ENCODE peak calls at places on chromosomes 7 and 10, in ten cellular contexts. L, S, I, Z, E, P, K, N, H and X are unnamed samples.

GRCh38 chr10:84159076-84159475 is 14.5 kb upstream of the GPR15LG start:
- DNase-seq in K (peak; percentile 34), Z (no peak), E (no peak), I (no peak), N (no peak), P (no peak), L (no peak), H (no peak), S (no peak), X (no peak)

GRCh38 chr10:50528206-50528605 is 95.5 kb downstream of the SGMS1 start:
- DNase-seq in Z (no peak), L (no peak), S (no peak), I (no peak), N (no peak), K (no peak), H (no peak), E (no peak), P (no peak), X (no peak)

GRCh38 chr10:43778571-43778970 is 129.9 kb upstream of the ZNF32 start:
- DNase-seq in H (no peak), P (no peak), E (no peak), L (no peak), Z (no peak), K (no peak), I (no peak), S (no peak), N (no peak), X (no peak)

GRCh38 chr7:67791918-67792317 is 795.3 kb downstream of the TYW1 start:
- DNase-seq in L (no peak), N (no peak), K (no peak), P (no peak), Z (no peak), E (no peak), I (no peak), H (no peak), S (no peak), X (no peak)

GRCh38 chr7:20438665-20439376 is 108.1 kb downstream of the ITGB8 start:
- DNase-seq in H (no peak), L (no peak), P (no peak), S (no peak), Z (no peak), I (no peak), E (no peak), N (no peak), K (no peak), X (no peak)

GRCh38 chr7:149727541-149728476 is 45.6 kb downstream of the ZNF467 start:
- DNase-seq in L (no peak), K (no peak), I (no peak), P (no peak), Z (no peak), E (no peak), S (no peak), N (no peak), H (no peak), X (no peak)

GRCh38 chr7:132901241-132901640 is 180.6 kb downstream of the CHCHD3 start:
- DNase-seq in S (no peak), K (no peak), H (no peak), N (no peak), L (no peak), Z (no peak), E (no peak), P (no peak), I (no peak), X (no peak)

GRCh38 chr10:33137356-33138007 is 179.5 kb upstream of the ITGB1 start:
- DNase-seq in N (no peak), L (no peak), H (no peak), S (peak; percentile 68), Z (no peak), K (no peak), E (no peak), I (no peak), P (no peak), X (no peak)

GRCh38 chr10:107952649-107953589 is 788.4 kb upstream of the SORCS1 start:
- DNase-seq in Z (peak; percentile 11), E (no peak), L (peak; percentile 12), I (no peak), H (no peak), S (no peak), K (no peak), P (no peak), N (no peak), X (no peak)

GRCh38 chr10:69703766-69704191 is 73.7 kb downstream of the FAM241B start:
- DNase-seq in I (no peak), P (no peak), K (no peak), L (no peak), S (peak; percentile 93), E (no peak), H (no peak), N (no peak), Z (no peak), X (no peak)

GRCh38 chr10:84329986-84330651 is 1.7 kb downstream of the CCSER2 start:
- DNase-seq in Z (no peak), K (no peak), L (no peak), P (peak; percentile 78), H (no peak), E (peak; percentile 61), N (peak; percentile 46), S (no peak), I (no peak), X (no peak)

GRCh38 chr7:140230517-140230861 is 53.7 kb upstream of the KDM7A start:
- DNase-seq in I (peak; percentile 71), N (peak; percentile 77), P (peak; percentile 81), S (no peak), Z (no peak), E (peak; percentile 72), H (no peak), L (no peak), K (peak; percentile 75), X (no peak)

GRCh38 chr10:4260483-4260882 is 475.5 kb upstream of the KLF6 start:
- DNase-seq in L (no peak), P (no peak), E (no peak), Z (no peak), S (peak; percentile 59), H (no peak), I (no peak), K (no peak), N (no peak), X (no peak)

GRCh38 chr10:82497451-82497850 is 622.5 kb downstream of the NRG3 start:
- DNase-seq in K (no peak), S (peak; percentile 45), L (no peak), E (no peak), I (no peak), N (no peak), H (no peak), Z (no peak), P (no peak), X (no peak)

GRCh38 chr10:20396168-20396567 is 500.9 kb downstream of the NEBL start:
- DNase-seq in H (no peak), P (no peak), L (no peak), N (no peak), S (no peak), E (no peak), Z (no peak), K (no peak), I (no peak), X (no peak)

GRCh38 chr7:134710854-134711624 is 64.4 kb downstream of the BPGM start:
- DNase-seq in K (no peak), I (no peak), Z (peak; percentile 22), S (peak; percentile 73), P (peak; percentile 60), N (peak; percentile 49), E (peak; percentile 72), L (no peak), H (no peak), X (no peak)

GRCh38 chr10:3805791-3806381 is 20.9 kb upstream of the KLF6 start:
- DNase-seq in N (peak; percentile 50), K (peak; percentile 61), P (peak; percentile 44), Z (no peak), L (no peak), E (peak; percentile 42), I (peak; percentile 91), S (peak; percentile 88), H (no peak), X (peak; percentile 63)

GRCh38 chr10:127948791-127949190 is 41.9 kb downstream of the PTPRE start:
- DNase-seq in L (no peak), N (no peak), Z (no peak), K (no peak), S (no peak), E (no peak), I (no peak), P (no peak), H (no peak), X (no peak)

GRCh38 chr10:2772791-2773644 is 294.3 kb upstream of the PFKP start:
- DNase-seq in S (no peak), I (no peak), P (no peak), N (no peak), L (no peak), E (no peak), Z (no peak), H (no peak), K (no peak), X (no peak)

GRCh38 chr7:42914726-42915045 is 2.8 kb upstream of the C7orf25 start:
- DNase-seq in P (no peak), I (no peak), K (no peak), L (no peak), H (no peak), N (no peak), S (no peak), Z (no peak), E (no peak), X (no peak)
- H3K36me3 ChIP-seq in P (peaks cover 19% of the 10 kb centered on the region), I (peaks cover 48% of the 10 kb centered on the region), K (peaks cover 28% of the 10 kb centered on the region), L (peaks cover 20% of the 10 kb centered on the region), H (peaks cover 29% of the 10 kb centered on the region), N (peaks cover 35% of the 10 kb centered on the region), S (peaks cover 3% of the 10 kb centered on the region), Z (peaks cover 64% of the 10 kb centered on the region), E (peaks cover 4% of the 10 kb centered on the region), X (peaks cover 51% of the 10 kb centered on the region)

GRCh38 chr7:158052381-158053095 is 535.1 kb downstream of the PTPRN2 start:
- DNase-seq in N (no peak), H (no peak), S (no peak), K (no peak), L (no peak), I (no peak), P (no peak), Z (no peak), E (no peak), X (no peak)
- H3K36me3 ChIP-seq in N (no peaks in the 10 kb centered on the region), H (no peaks in the 10 kb centered on the region), S (no peaks in the 10 kb centered on the region), K (no peaks in the 10 kb centered on the region), L (no peaks in the 10 kb centered on the region), I (no peaks in the 10 kb centered on the region), P (no peaks in the 10 kb centered on the region), Z (no peaks in the 10 kb centered on the region), E (no peaks in the 10 kb centered on the region), X (no peaks in the 10 kb centered on the region)

DNA sequence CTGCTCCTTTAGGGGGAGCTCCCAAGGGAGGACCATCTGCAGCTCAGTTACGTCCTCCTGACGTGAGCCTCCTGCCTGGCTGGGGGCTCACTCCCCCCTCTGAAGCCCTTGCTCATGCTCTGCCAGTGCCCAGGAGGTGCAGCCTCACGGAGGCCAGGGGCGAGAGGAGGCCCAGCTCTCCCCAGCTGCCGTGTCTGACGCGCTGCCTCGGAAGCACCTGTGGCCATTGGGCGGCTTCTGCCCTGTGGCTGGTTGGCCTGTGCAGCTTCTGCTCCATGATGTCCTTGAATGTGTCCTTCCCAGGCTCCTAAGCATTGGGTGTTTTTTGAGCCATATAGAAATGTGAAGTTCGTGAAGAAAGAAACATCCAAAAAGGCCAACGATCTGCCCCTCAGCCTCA is 91.3 kb downstream of the DYNC2I1 start:
- DNase-seq in N (no peak), Z (no peak), E (no peak), K (no peak), L (no peak), S (no peak), H (no peak), P (no peak), I (no peak), X (no peak)
- H3K36me3 ChIP-seq in N (peaks cover 7% of the 10 kb centered on the region), Z (peaks cover 52% of the 10 kb centered on the region), E (no peaks in the 10 kb centered on the region), K (peaks cover 26% of the 10 kb centered on the region), L (no peaks in the 10 kb centered on the region), S (peaks cover 4% of the 10 kb centered on the region), H (peaks cover 26% of the 10 kb centered on the region), P (peaks cover 4% of the 10 kb centered on the region), I (peaks cover 81% of the 10 kb centered on the region), X (peaks cover 67% of the 10 kb centered on the region)

GRCh38 chr7:131413711-131414110 is 86.0 kb downstream of the MKLN1 start:
- DNase-seq in H (no peak), Z (no peak), L (no peak), P (no peak), E (no peak), K (no peak), I (no peak), S (no peak), N (no peak), X (no peak)
- H3K36me3 ChIP-seq in H (no peaks in the 10 kb centered on the region), Z (peaks cover 29% of the 10 kb centered on the region), L (no peaks in the 10 kb centered on the region), P (peaks cover 11% of the 10 kb centered on the region), E (peaks cover 9% of the 10 kb centered on the region), K (peaks cover 33% of the 10 kb centered on the region), I (peaks cover 68% of the 10 kb centered on the region), S (peaks cover 3% of the 10 kb centered on the region), N (peaks cover 50% of the 10 kb centered on the region), X (peaks cover 43% of the 10 kb centered on the region)